ENCODE peak calls at places on chromosomes 5 and 9, in four cellular contexts. A is NAMALWA; M is KG1; Z is stimulated activated CD4-positive, alpha-beta T cell treated with anti-CD3 and anti-CD28 coated beads, TNF-alpha, amount 100 ng/mL, for 4 hours. T is an unnamed sample.

GRCh38 chr5:101915559-101915958 is 380.5 kb downstream of the SLCO4C1 start:
- DNase-seq in M (no peak), Z (no peak), A (no peak), T (no peak)

GRCh38 chr9:100474082-100474949 is 1.4 kb downstream of the TMEFF1 start:
- DNase-seq in M (no peak), Z (no peak), A (no peak), T (no peak)

GRCh38 chr9:83999141-83999918 is 18.7 kb downstream of the RMI1 start:
- DNase-seq in Z (no peak), A (no peak), M (no peak), T (no peak)

GRCh38 chr5:32539981-32540380 is 45.4 kb upstream of the SUB1 start:
- DNase-seq in M (no peak), Z (no peak), A (no peak), T (no peak)

GRCh38 chr5:115267617-115268016 is 4.9 kb upstream of the PGGT1B start:
- DNase-seq in Z (no peak), A (no peak), M (no peak), T (no peak)

GRCh38 chr9:78298046-78298511 is 1.2 kb downstream of the PSAT1 start:
- DNase-seq in Z (no peak), M (peak), A (no peak), T (no peak)

GRCh38 chr9:95202076-95202681 is 115.3 kb downstream of the FANCC start:
- DNase-seq in M (no peak), A (no peak), Z (no peak), T (no peak)

GRCh38 chr5:81650992-81651391 is 99.9 kb downstream of the SSBP2 start:
- DNase-seq in A (no peak), M (no peak), Z (no peak), T (no peak)

GRCh38 chr5:54463696-54464095 is 8.2 kb downstream of the HSPB3 start:
- DNase-seq in Z (no peak), M (no peak), A (no peak), T (no peak)

GRCh38 chr5:133316346-133317343 is 264.8 kb downstream of the HSPA4 start:
- DNase-seq in M (no peak), Z (no peak), A (peak), T (no peak)

GRCh38 chr5:50984628-50985027 is 318.2 kb downstream of the PARP8 start:
- DNase-seq in Z (no peak), A (no peak), M (no peak), T (no peak)

GRCh38 chr9:37528652-37529072 is 42.9 kb downstream of the POLR1E start:
- DNase-seq in A (no peak), Z (no peak), M (no peak), T (no peak)

T was measured in NCI-H1048.